ENCODE peak calls at places on chromosomes 7 and 10, in ten cellular contexts. One of them, this sample, is unnamed.

GRCh38 chr7:27764109-27764508 is 24.1 kb downstream of the TAX1BP1 start:
- ATAC-seq in HCT116: no peak
- ATAC-seq in left lobe of liver: no peak
- ATAC-seq in stimulated activated naive B cell treated with anti-CD40 and anti-IgM and Interleukin-4, amounts not matched to agents 10 μg/mL and 1 μg/mL and 100 μg/mL, for 72 hours: no peak
- ATAC-seq in activated T-cell treated with anti-CD3 and anti-CD28 coated beads, Interleukin-2, amount 50 U/mL, for 4 hours: no peak
- ATAC-seq in right lobe of liver: no peak
- ATAC-seq in pancreas: peak; percentile 59
- ATAC-seq in lung: no peak
- ATAC-seq in activated CD8-positive, alpha-beta memory T cell treated with anti-CD3 and anti-CD28 coated beads, Interleukin-2, amount 10 ng/mL, durations not matched to agents 7 days and 5 days: no peak
- ATAC-seq in effector memory CD8-positive, alpha-beta T cell: no peak
- ATAC-seq in this sample: no peak

GRCh38 chr10:90658791-90659190 is 199.0 kb downstream of the HTR7 start:
- ATAC-seq in HCT116: peak; percentile 78
- ATAC-seq in left lobe of liver: no peak
- ATAC-seq in stimulated activated naive B cell treated with anti-CD40 and anti-IgM and Interleukin-4, amounts not matched to agents 10 μg/mL and 1 μg/mL and 100 μg/mL, for 72 hours: no peak
- ATAC-seq in activated T-cell treated with anti-CD3 and anti-CD28 coated beads, Interleukin-2, amount 50 U/mL, for 4 hours: no peak
- ATAC-seq in right lobe of liver: no peak
- ATAC-seq in pancreas: no peak
- ATAC-seq in lung: no peak
- ATAC-seq in activated CD8-positive, alpha-beta memory T cell treated with anti-CD3 and anti-CD28 coated beads, Interleukin-2, amount 10 ng/mL, durations not matched to agents 7 days and 5 days: no peak
- ATAC-seq in effector memory CD8-positive, alpha-beta T cell: no peak
- ATAC-seq in this sample: no peak

GRCh38 chr7:157016024-157016351 is 5.5 kb upstream of the MNX1 start:
- ATAC-seq in HCT116: no peak
- ATAC-seq in left lobe of liver: no peak
- ATAC-seq in stimulated activated naive B cell treated with anti-CD40 and anti-IgM and Interleukin-4, amounts not matched to agents 10 μg/mL and 1 μg/mL and 100 μg/mL, for 72 hours: no peak
- ATAC-seq in activated T-cell treated with anti-CD3 and anti-CD28 coated beads, Interleukin-2, amount 50 U/mL, for 4 hours: no peak
- ATAC-seq in right lobe of liver: no peak
- ATAC-seq in pancreas: no peak
- ATAC-seq in lung: no peak
- ATAC-seq in activated CD8-positive, alpha-beta memory T cell treated with anti-CD3 and anti-CD28 coated beads, Interleukin-2, amount 10 ng/mL, durations not matched to agents 7 days and 5 days: no peak
- ATAC-seq in effector memory CD8-positive, alpha-beta T cell: no peak
- ATAC-seq in this sample: no peak

GRCh38 chr7:30146127-30146612 is 11.4 kb downstream of the MTURN start:
- ATAC-seq in HCT116: no peak
- ATAC-seq in left lobe of liver: no peak
- ATAC-seq in stimulated activated naive B cell treated with anti-CD40 and anti-IgM and Interleukin-4, amounts not matched to agents 10 μg/mL and 1 μg/mL and 100 μg/mL, for 72 hours: no peak
- ATAC-seq in activated T-cell treated with anti-CD3 and anti-CD28 coated beads, Interleukin-2, amount 50 U/mL, for 4 hours: no peak
- ATAC-seq in right lobe of liver: no peak
- ATAC-seq in pancreas: no peak
- ATAC-seq in lung: no peak
- ATAC-seq in activated CD8-positive, alpha-beta memory T cell treated with anti-CD3 and anti-CD28 coated beads, Interleukin-2, amount 10 ng/mL, durations not matched to agents 7 days and 5 days: no peak
- ATAC-seq in effector memory CD8-positive, alpha-beta T cell: no peak
- ATAC-seq in this sample: no peak

GRCh38 chr7:104894313-104894712 is 119.7 kb upstream of the KMT2E start:
- ATAC-seq in HCT116: no peak
- ATAC-seq in left lobe of liver: no peak
- ATAC-seq in stimulated activated naive B cell treated with anti-CD40 and anti-IgM and Interleukin-4, amounts not matched to agents 10 μg/mL and 1 μg/mL and 100 μg/mL, for 72 hours: no peak
- ATAC-seq in activated T-cell treated with anti-CD3 and anti-CD28 coated beads, Interleukin-2, amount 50 U/mL, for 4 hours: no peak
- ATAC-seq in right lobe of liver: no peak
- ATAC-seq in pancreas: no peak
- ATAC-seq in lung: no peak
- ATAC-seq in activated CD8-positive, alpha-beta memory T cell treated with anti-CD3 and anti-CD28 coated beads, Interleukin-2, amount 10 ng/mL, durations not matched to agents 7 days and 5 days: no peak
- ATAC-seq in effector memory CD8-positive, alpha-beta T cell: no peak
- ATAC-seq in this sample: no peak

GRCh38 chr10:3740157-3740871 is 44.7 kb downstream of the KLF6 start:
- ATAC-seq in HCT116: peak; percentile 81
- ATAC-seq in left lobe of liver: peak; percentile 34
- ATAC-seq in stimulated activated naive B cell treated with anti-CD40 and anti-IgM and Interleukin-4, amounts not matched to agents 10 μg/mL and 1 μg/mL and 100 μg/mL, for 72 hours: no peak
- ATAC-seq in activated T-cell treated with anti-CD3 and anti-CD28 coated beads, Interleukin-2, amount 50 U/mL, for 4 hours: peak; percentile 88
- ATAC-seq in right lobe of liver: peak; percentile 76
- ATAC-seq in pancreas: no peak
- ATAC-seq in lung: peak; percentile 58
- ATAC-seq in activated CD8-positive, alpha-beta memory T cell treated with anti-CD3 and anti-CD28 coated beads, Interleukin-2, amount 10 ng/mL, durations not matched to agents 7 days and 5 days: peak; percentile 85
- ATAC-seq in effector memory CD8-positive, alpha-beta T cell: peak; percentile 73
- ATAC-seq in this sample: peak; percentile 98

GRCh38 chr10:105139363-105139762 is 498.3 kb downstream of the SORCS3 start:
- ATAC-seq in HCT116: no peak
- ATAC-seq in left lobe of liver: no peak
- ATAC-seq in stimulated activated naive B cell treated with anti-CD40 and anti-IgM and Interleukin-4, amounts not matched to agents 10 μg/mL and 1 μg/mL and 100 μg/mL, for 72 hours: no peak
- ATAC-seq in activated T-cell treated with anti-CD3 and anti-CD28 coated beads, Interleukin-2, amount 50 U/mL, for 4 hours: no peak
- ATAC-seq in right lobe of liver: no peak
- ATAC-seq in pancreas: no peak
- ATAC-seq in lung: no peak
- ATAC-seq in activated CD8-positive, alpha-beta memory T cell treated with anti-CD3 and anti-CD28 coated beads, Interleukin-2, amount 10 ng/mL, durations not matched to agents 7 days and 5 days: no peak
- ATAC-seq in effector memory CD8-positive, alpha-beta T cell: no peak
- ATAC-seq in this sample: no peak

GRCh38 chr10:111222961-111223360 is 146.1 kb downstream of the ADRA2A start:
- ATAC-seq in HCT116: no peak
- ATAC-seq in left lobe of liver: no peak
- ATAC-seq in stimulated activated naive B cell treated with anti-CD40 and anti-IgM and Interleukin-4, amounts not matched to agents 10 μg/mL and 1 μg/mL and 100 μg/mL, for 72 hours: no peak
- ATAC-seq in activated T-cell treated with anti-CD3 and anti-CD28 coated beads, Interleukin-2, amount 50 U/mL, for 4 hours: no peak
- ATAC-seq in right lobe of liver: no peak
- ATAC-seq in pancreas: no peak
- ATAC-seq in lung: no peak
- ATAC-seq in activated CD8-positive, alpha-beta memory T cell treated with anti-CD3 and anti-CD28 coated beads, Interleukin-2, amount 10 ng/mL, durations not matched to agents 7 days and 5 days: no peak
- ATAC-seq in effector memory CD8-positive, alpha-beta T cell: no peak
- ATAC-seq in this sample: no peak

GRCh38 chr7:127415060-127415742 is 22.7 kb upstream of the ZNF800 start:
- ATAC-seq in HCT116: no peak
- ATAC-seq in left lobe of liver: no peak
- ATAC-seq in stimulated activated naive B cell treated with anti-CD40 and anti-IgM and Interleukin-4, amounts not matched to agents 10 μg/mL and 1 μg/mL and 100 μg/mL, for 72 hours: peak; percentile 55
- ATAC-seq in activated T-cell treated with anti-CD3 and anti-CD28 coated beads, Interleukin-2, amount 50 U/mL, for 4 hours: no peak
- ATAC-seq in right lobe of liver: no peak
- ATAC-seq in pancreas: no peak
- ATAC-seq in lung: no peak
- ATAC-seq in activated CD8-positive, alpha-beta memory T cell treated with anti-CD3 and anti-CD28 coated beads, Interleukin-2, amount 10 ng/mL, durations not matched to agents 7 days and 5 days: no peak
- ATAC-seq in effector memory CD8-positive, alpha-beta T cell: no peak
- ATAC-seq in this sample: no peak

GRCh38 chr10:118668228-118668952 is 72.9 kb upstream of the PRLHR start:
- ATAC-seq in HCT116: peak; percentile 40
- ATAC-seq in left lobe of liver: peak; percentile 54
- ATAC-seq in stimulated activated naive B cell treated with anti-CD40 and anti-IgM and Interleukin-4, amounts not matched to agents 10 μg/mL and 1 μg/mL and 100 μg/mL, for 72 hours: peak; percentile 4
- ATAC-seq in activated T-cell treated with anti-CD3 and anti-CD28 coated beads, Interleukin-2, amount 50 U/mL, for 4 hours: no peak
- ATAC-seq in right lobe of liver: no peak
- ATAC-seq in pancreas: peak; percentile 5
- ATAC-seq in lung: no peak
- ATAC-seq in activated CD8-positive, alpha-beta memory T cell treated with anti-CD3 and anti-CD28 coated beads, Interleukin-2, amount 10 ng/mL, durations not matched to agents 7 days and 5 days: no peak
- ATAC-seq in effector memory CD8-positive, alpha-beta T cell: no peak
- ATAC-seq in this sample: no peak

GRCh38 chr10:47225186-47225927 is 74.6 kb upstream of the GDF10 start:
- ATAC-seq in HCT116: no peak
- ATAC-seq in left lobe of liver: no peak
- ATAC-seq in stimulated activated naive B cell treated with anti-CD40 and anti-IgM and Interleukin-4, amounts not matched to agents 10 μg/mL and 1 μg/mL and 100 μg/mL, for 72 hours: no peak
- ATAC-seq in activated T-cell treated with anti-CD3 and anti-CD28 coated beads, Interleukin-2, amount 50 U/mL, for 4 hours: no peak
- ATAC-seq in right lobe of liver: no peak
- ATAC-seq in pancreas: no peak
- ATAC-seq in lung: no peak
- ATAC-seq in activated CD8-positive, alpha-beta memory T cell treated with anti-CD3 and anti-CD28 coated beads, Interleukin-2, amount 10 ng/mL, durations not matched to agents 7 days and 5 days: no peak
- ATAC-seq in effector memory CD8-positive, alpha-beta T cell: no peak
- ATAC-seq in this sample: no peak

GRCh38 chr7:2735744-2736143 is 47.7 kb downstream of the AMZ1 start:
- ATAC-seq in HCT116: no peak
- ATAC-seq in left lobe of liver: no peak
- ATAC-seq in stimulated activated naive B cell treated with anti-CD40 and anti-IgM and Interleukin-4, amounts not matched to agents 10 μg/mL and 1 μg/mL and 100 μg/mL, for 72 hours: no peak
- ATAC-seq in activated T-cell treated with anti-CD3 and anti-CD28 coated beads, Interleukin-2, amount 50 U/mL, for 4 hours: no peak
- ATAC-seq in right lobe of liver: no peak
- ATAC-seq in pancreas: no peak
- ATAC-seq in lung: no peak
- ATAC-seq in activated CD8-positive, alpha-beta memory T cell treated with anti-CD3 and anti-CD28 coated beads, Interleukin-2, amount 10 ng/mL, durations not matched to agents 7 days and 5 days: no peak
- ATAC-seq in effector memory CD8-positive, alpha-beta T cell: no peak
- ATAC-seq in this sample: no peak

GRCh38 chr10:3259499-3259898 is 86.9 kb upstream of the PITRM1 start:
- ATAC-seq in HCT116: no peak
- ATAC-seq in left lobe of liver: no peak
- ATAC-seq in stimulated activated naive B cell treated with anti-CD40 and anti-IgM and Interleukin-4, amounts not matched to agents 10 μg/mL and 1 μg/mL and 100 μg/mL, for 72 hours: no peak
- ATAC-seq in activated T-cell treated with anti-CD3 and anti-CD28 coated beads, Interleukin-2, amount 50 U/mL, for 4 hours: no peak
- ATAC-seq in right lobe of liver: no peak
- ATAC-seq in pancreas: no peak
- ATAC-seq in lung: no peak
- ATAC-seq in activated CD8-positive, alpha-beta memory T cell treated with anti-CD3 and anti-CD28 coated beads, Interleukin-2, amount 10 ng/mL, durations not matched to agents 7 days and 5 days: no peak
- ATAC-seq in effector memory CD8-positive, alpha-beta T cell: no peak
- ATAC-seq in this sample: no peak

This sample was measured in esophagus mucosa.